ENCODE peak calls at places on chromosomes 6 and 20, in eight cellular contexts. Y, P, J, U, L, E, H and C are unnamed samples.

GRCh38 chr6:81750201-81750600 is 2.3 kb downstream of the TENT5A start:
- DNase-seq in Y (no peak), P (no peak), J (no peak), U (no peak), L (no peak), E (no peak), H (no peak), C (no peak)

GRCh38 chr6:22448311-22448711 is 121.1 kb upstream of the HDGFL1 start:
- DNase-seq in Y (no peak), P (no peak), J (peak), U (no peak), L (no peak), E (peak), H (no peak), C (no peak)

GRCh38 chr6:16602035-16602434 is 159.2 kb downstream of the ATXN1 start:
- DNase-seq in Y (no peak), P (no peak), J (no peak), U (no peak), L (no peak), E (no peak), H (no peak), C (no peak)

GRCh38 chr6:154572592-154572991 is 62.1 kb upstream of the CNKSR3 start:
- DNase-seq in Y (no peak), P (no peak), J (no peak), U (no peak), L (no peak), E (no peak), H (no peak), C (no peak)

GRCh38 chr6:2729921-2730320 is 20.8 kb downstream of the MYLK4 start:
- DNase-seq in Y (no peak), P (no peak), J (no peak), U (no peak), L (no peak), E (no peak), H (no peak), C (no peak)

GRCh38 chr20:1810926-1811620 is 84.1 kb upstream of the SIRPA start:
- DNase-seq in Y (no peak), P (no peak), J (no peak), U (no peak), L (no peak), E (peak), H (no peak), C (no peak)

GRCh38 chr6:74439412-74439811 is 743.4 kb downstream of the CD109 start:
- DNase-seq in Y (no peak), P (no peak), J (no peak), U (no peak), L (no peak), E (no peak), H (no peak), C (no peak)

GRCh38 chr6:122476131-122476530 is 4.5 kb upstream of the SERINC1 start:
- DNase-seq in Y (peak), P (no peak), J (no peak), U (no peak), L (peak), E (peak), H (no peak), C (peak)

GRCh38 chr6:108947114-108947854 is 99.1 kb downstream of the ARMC2 start:
- DNase-seq in Y (peak), P (no peak), J (no peak), U (no peak), L (no peak), E (peak), H (no peak), C (peak)

GRCh38 chr6:2020909-2021308 is 224.5 kb downstream of the GMDS start:
- DNase-seq in Y (peak), P (no peak), J (peak), U (no peak), L (peak), E (peak), H (no peak), C (peak)

GRCh38 chr6:136334853-136335252 is 45.2 kb upstream of the BCLAF1 start:
- DNase-seq in Y (no peak), P (no peak), J (no peak), U (no peak), L (no peak), E (no peak), H (no peak), C (no peak)

GRCh38 chr20:37598101-37598530 is 70.4 kb upstream of the BLCAP start:
- DNase-seq in Y (peak), P (peak), J (no peak), U (no peak), L (peak), E (no peak), H (no peak), C (no peak)

GRCh38 chr6:166664135-166664534 is 37.1 kb upstream of the RPS6KA2 start:
- DNase-seq in Y (peak), P (no peak), J (no peak), U (no peak), L (no peak), E (no peak), H (no peak), C (no peak)

GRCh38 chr6:12769556-12770255 is 53.1 kb downstream of the PHACTR1 start:
- DNase-seq in Y (no peak), P (no peak), J (peak), U (no peak), L (no peak), E (peak), H (no peak), C (no peak)

GRCh38 chr6:101806241-101806640 is 412.7 kb downstream of the GRIK2 start:
- DNase-seq in Y (no peak), P (no peak), J (peak), U (no peak), L (no peak), E (peak), H (no peak), C (peak)

GRCh38 chr20:51221791-51222408 is 199.0 kb upstream of the KCNG1 start:
- DNase-seq in Y (no peak), P (no peak), J (no peak), U (peak), L (no peak), E (peak), H (peak), C (peak)

GRCh38 chr20:45008521-45009049 is 42.3 kb downstream of the STK4 start:
- DNase-seq in Y (no peak), P (no peak), J (no peak), U (no peak), L (no peak), E (peak), H (no peak), C (no peak)

GRCh38 chr6:105282801-105283585 is 103.2 kb upstream of the POPDC3 start:
- DNase-seq in Y (no peak), P (no peak), J (no peak), U (no peak), L (no peak), E (no peak), H (no peak), C (no peak)

GRCh38 chr6:64985726-64986125 is 721.3 kb downstream of the EYS start:
- DNase-seq in Y (no peak), P (no peak), J (no peak), U (no peak), L (no peak), E (no peak), H (no peak), C (no peak)

GRCh38 chr6:53611342-53611741 is 54.2 kb downstream of the KLHL31 start:
- DNase-seq in Y (no peak), P (no peak), J (no peak), U (no peak), L (no peak), E (peak), H (no peak), C (no peak)